ENCODE peak calls at places on chromosomes 5 and 9, in four cellular contexts. U is GM12878, P is HepG2, L is K562. K is an unnamed sample.

GRCh38 chr9:94591876-94592275 is 1.7 kb downstream of the FBP2 start:
- DNase-seq in U (no peak), P (no peak), L (no peak), K (no peak)

GRCh38 chr5:153782589-153783238 is 256.0 kb downstream of the FAM114A2 start:
- DNase-seq in U (no peak), P (no peak), L (no peak), K (no peak)

GRCh38 chr5:68354315-68354714 is 138.8 kb downstream of the PIK3R1 start:
- DNase-seq in U (no peak), P (no peak), L (no peak), K (no peak)

GRCh38 chr9:92474569-92474968 is 7.7 kb downstream of the ASPN start:
- DNase-seq in U (no peak), P (no peak), L (no peak), K (no peak)

GRCh38 chr9:35618854-35619799 is 914 bp upstream of the CD72 start:
- DNase-seq in U (peak), P (no peak), L (no peak), K (no peak)

GRCh38 chr5:149675467-149676201 is 54.5 kb upstream of the PPARGC1B start:
- DNase-seq in U (no peak), P (no peak), L (no peak), K (no peak)

GRCh38 chr9:117777823-117778222 is 73.6 kb downstream of the TLR4 start:
- DNase-seq in U (peak), P (no peak), L (no peak), K (no peak)

GRCh38 chr9:126207256-126207655 is 119.4 kb upstream of the MVB12B start:
- DNase-seq in U (no peak), P (no peak), L (no peak), K (no peak)

GRCh38 chr5:98935206-98935605 is 6.4 kb upstream of the CHD1 start:
- DNase-seq in U (no peak), P (no peak), L (no peak), K (no peak)

GRCh38 chr5:111017731-111018130 is 53.8 kb upstream of the TSLP start:
- DNase-seq in U (no peak), P (no peak), L (no peak), K (no peak)

GRCh38 chr5:38287124-38287523 is 28.8 kb downstream of the EGFLAM start:
- DNase-seq in U (no peak), P (no peak), L (no peak), K (no peak)

GRCh38 chr5:75152861-75153260 is 83.8 kb downstream of the ANKRD31 start:
- DNase-seq in U (no peak), P (no peak), L (no peak), K (no peak)

GRCh38 chr9:34741628-34742027 is 31.7 kb upstream of the CCL21 start:
- DNase-seq in U (no peak), P (no peak), L (no peak), K (no peak)

GRCh38 chr5:166373817-166374216 is 1917.6 kb upstream of the WWC1 start:
- DNase-seq in U (no peak), P (no peak), L (no peak), K (no peak)

GRCh38 chr5:84088996-84089395 is 295.7 kb downstream of the EDIL3 start:
- DNase-seq in U (no peak), P (peak), L (no peak), K (peak)

GRCh38 chr9:133125706-133126696 is 5.0 kb upstream of the RALGDS start:
- DNase-seq in U (no peak), P (no peak), L (no peak), K (no peak)

GRCh38 chr9:88973281-88974045 is 17.8 kb upstream of the S1PR3 start:
- DNase-seq in U (no peak), P (no peak), L (no peak), K (no peak)
- TF ChIP-seq FOXM1 in U (no peak), P (no peak), L (no peak), K (no peak)

DNA sequence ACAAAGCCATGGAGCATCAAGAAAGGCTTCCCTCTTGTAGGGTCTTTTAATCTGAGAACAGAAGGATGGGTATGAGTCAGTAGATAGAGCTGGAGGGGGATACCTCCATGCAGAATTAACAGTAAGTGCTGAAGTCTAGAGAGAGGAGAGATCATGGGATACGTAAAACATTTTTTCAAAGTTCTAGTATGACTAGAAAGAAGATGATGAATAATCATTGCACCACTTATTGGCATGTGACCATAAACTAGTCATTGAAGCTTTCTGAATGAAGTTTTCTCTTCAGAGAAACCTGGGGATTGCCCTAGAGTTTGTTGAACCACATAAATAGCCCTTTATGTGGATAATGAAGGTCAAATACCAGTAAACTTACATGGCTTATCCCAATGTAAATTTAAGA is 48.6 kb upstream of the PTPRD start:
- DNase-seq in U (no peak), P (no peak), L (no peak), K (no peak)
- TF ChIP-seq BHLHE40 in U (no peak), P (no peak), L (no peak), K (no peak)

GRCh38 chr9:5579881-5580280 is 49.0 kb upstream of the RIC1 start:
- DNase-seq in U (no peak), P (no peak), L (no peak), K (no peak)

GRCh38 chr9:5586391-5586802 is 42.5 kb upstream of the RIC1 start:
- DNase-seq in U (peak), P (no peak), L (no peak), K (no peak)

GRCh38 chr9:5578698-5579085 is 50.2 kb upstream of the RIC1 start:
- DNase-seq in U (no peak), P (no peak), L (no peak), K (no peak)

GRCh38 chr9:5580650-5581049 is 48.3 kb upstream of the RIC1 start:
- DNase-seq in U (no peak), P (no peak), L (no peak), K (no peak)

DNA sequence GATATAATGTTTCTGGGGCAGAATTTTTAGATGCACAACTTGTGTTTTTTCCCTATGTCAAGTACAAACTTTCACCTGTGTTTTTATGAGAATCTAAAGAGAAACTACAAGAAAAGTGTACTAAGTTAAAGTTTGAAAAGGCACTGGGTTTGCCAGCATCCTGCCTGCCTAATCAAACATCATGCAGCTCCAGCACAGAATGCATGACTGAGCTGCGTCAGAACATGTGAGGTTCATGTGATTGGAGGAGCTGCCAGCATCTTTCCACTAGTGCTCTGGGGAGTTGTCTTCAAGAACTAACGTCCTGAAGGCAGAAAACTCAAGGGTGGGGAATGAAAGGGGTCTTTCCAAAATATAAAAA is 46.1 kb upstream of the RIC1 start:
- DNase-seq in U (peak), P (no peak), L (no peak), K (no peak)
- TF ChIP-seq FOXK2 in U (no peak), P (no peak), L (no peak), K (no peak)

DNA sequence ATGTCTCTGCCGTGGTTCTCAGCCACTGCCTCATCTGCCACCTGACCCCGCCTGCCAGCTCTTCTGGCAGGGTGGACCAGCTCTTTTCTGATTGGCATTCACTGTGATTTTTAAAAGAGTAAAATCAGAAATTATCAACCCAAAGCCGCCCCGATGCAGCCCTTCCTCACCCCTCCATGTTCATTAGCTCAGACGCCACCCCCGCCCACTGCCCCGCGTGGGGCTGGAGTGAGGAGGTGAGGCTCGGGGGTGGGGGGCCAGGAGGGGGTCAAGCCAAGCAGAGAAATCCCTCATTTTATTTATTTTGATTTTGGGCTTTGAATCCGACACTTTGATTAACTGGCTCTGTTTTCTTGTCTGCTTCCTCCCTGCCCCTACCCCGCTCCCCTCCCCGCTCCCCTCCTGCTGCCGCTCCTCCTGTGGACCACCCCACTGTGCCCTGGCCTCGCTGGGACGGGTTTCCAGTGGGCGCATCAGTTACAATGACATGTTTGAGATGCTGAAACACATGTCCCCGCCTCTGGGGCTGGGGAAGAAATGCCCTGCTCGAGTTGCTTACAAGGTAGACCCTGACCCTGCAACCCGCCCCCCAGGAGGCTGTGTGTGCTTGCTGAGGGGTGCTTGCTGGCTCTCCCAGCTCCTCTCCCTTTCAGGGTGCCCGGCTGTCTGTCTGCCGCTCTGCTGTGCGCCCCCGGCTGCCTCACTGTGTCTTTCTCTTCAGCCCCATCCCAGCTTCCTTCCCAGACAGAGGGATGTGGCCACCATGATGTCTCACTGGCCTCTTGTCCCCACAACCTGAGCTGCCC is 224.9 kb downstream of the CACNA1B start:
- DNase-seq in U (no peak), P (no peak), L (no peak), K (no peak)
- TF ChIP-seq FOXM1 in U (no peak), P (no peak), L (no peak), K (no peak)

GRCh38 chr9:134624827-134625181 is 16.8 kb upstream of the COL5A1 start:
- DNase-seq in U (no peak), P (no peak), L (no peak), K (no peak)

GRCh38 chr9:134621558-134622110 is 20.0 kb upstream of the COL5A1 start:
- DNase-seq in U (no peak), P (no peak), L (no peak), K (no peak)

GRCh38 chr9:134622896-134623407 is 18.7 kb upstream of the COL5A1 start:
- DNase-seq in U (no peak), P (no peak), L (no peak), K (no peak)

GRCh38 chr9:134624119-134624826 is 17.3 kb upstream of the COL5A1 start:
- DNase-seq in U (no peak), P (no peak), L (no peak), K (no peak)

DNA sequence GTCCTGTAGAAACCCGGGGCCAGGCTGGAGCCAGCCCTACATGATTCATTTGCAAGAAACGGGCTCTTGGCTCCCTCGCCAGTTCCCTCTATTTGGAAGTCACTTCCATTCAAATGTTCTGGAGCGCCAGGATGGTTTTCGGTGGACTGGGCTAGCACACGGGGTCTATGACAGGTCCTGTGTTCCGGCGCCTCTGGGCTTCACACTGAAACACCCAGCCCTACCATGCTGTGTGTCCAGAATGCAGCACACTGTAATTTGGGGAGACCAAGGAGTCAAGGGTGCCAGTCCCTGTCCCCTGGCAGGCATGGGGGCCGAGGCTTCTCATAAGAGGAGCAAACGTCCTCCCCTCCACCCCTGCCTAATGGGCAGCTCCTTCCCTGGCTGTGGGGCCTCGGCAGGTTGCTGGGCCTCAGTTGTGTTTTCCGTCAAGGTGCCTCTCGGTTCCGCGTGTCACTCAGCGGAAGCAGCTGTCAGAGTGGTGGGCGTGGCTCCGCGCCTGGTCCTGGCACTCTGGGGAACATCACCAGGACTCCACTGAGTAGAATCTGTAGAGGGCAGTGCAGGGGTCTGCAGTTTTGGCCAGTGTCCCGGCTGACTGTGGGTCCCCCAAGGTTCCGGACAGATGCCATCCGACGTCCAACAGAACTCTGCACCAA is 18.1 kb upstream of the COL5A1 start:
- DNase-seq in U (no peak), P (no peak), L (peak), K (no peak)
- TF ChIP-seq BHLHE40 in U (no peak), P (no peak), L (no peak), K (no peak)

GRCh38 chr5:176593273-176593869 is 16.6 kb downstream of the GPRIN1 start:
- DNase-seq in U (no peak), P (no peak), L (peak), K (no peak)
- TF ChIP-seq FOXK2 in U (no peak), P (no peak), L (no peak), K (no peak)

K was measured in HEK293T.